ENCODE peak calls at places on chromosomes 5 and 9, in six cellular contexts. One of them, this sample, is unnamed.

GRCh38 chr9:109346904-109347303 is 26.0 kb upstream of the EPB41L4B start:
- DNase-seq in endothelial cell: no peak
- DNase-seq in fibroblast of lung: no peak
- DNase-seq in lower leg skin: no peak
- DNase-seq in choroid plexus epithelial cell: no peak
- DNase-seq in AG04450: no peak
- DNase-seq in this sample: no peak

GRCh38 chr5:178376906-178377582 is 144.4 kb upstream of the PHYKPL start:
- DNase-seq in endothelial cell: no peak
- DNase-seq in fibroblast of lung: no peak
- DNase-seq in lower leg skin: no peak
- DNase-seq in choroid plexus epithelial cell: no peak
- DNase-seq in AG04450: no peak
- DNase-seq in this sample: no peak

GRCh38 chr9:109192732-109193361 is 25.8 kb upstream of the FRRS1L start:
- DNase-seq in endothelial cell: peak
- DNase-seq in fibroblast of lung: peak
- DNase-seq in lower leg skin: peak
- DNase-seq in choroid plexus epithelial cell: peak
- DNase-seq in AG04450: no peak
- DNase-seq in this sample: peak

GRCh38 chr9:115202960-115203751 is 85.2 kb upstream of the TNC start:
- DNase-seq in endothelial cell: no peak
- DNase-seq in fibroblast of lung: peak
- DNase-seq in lower leg skin: no peak
- DNase-seq in choroid plexus epithelial cell: peak
- DNase-seq in AG04450: peak
- DNase-seq in this sample: no peak

GRCh38 chr9:70108181-70108580 is 64.5 kb downstream of the MAMDC2 start:
- DNase-seq in endothelial cell: no peak
- DNase-seq in fibroblast of lung: no peak
- DNase-seq in lower leg skin: no peak
- DNase-seq in choroid plexus epithelial cell: peak
- DNase-seq in AG04450: no peak
- DNase-seq in this sample: no peak

GRCh38 chr9:89941875-89942274 is 337.1 kb downstream of the GADD45G start:
- DNase-seq in endothelial cell: no peak
- DNase-seq in fibroblast of lung: peak
- DNase-seq in lower leg skin: peak
- DNase-seq in choroid plexus epithelial cell: peak
- DNase-seq in AG04450: peak
- DNase-seq in this sample: peak

GRCh38 chr5:133607451-133607850 is 4.9 kb downstream of the FSTL4 start:
- DNase-seq in endothelial cell: no peak
- DNase-seq in fibroblast of lung: no peak
- DNase-seq in lower leg skin: no peak
- DNase-seq in choroid plexus epithelial cell: no peak
- DNase-seq in AG04450: no peak
- DNase-seq in this sample: no peak

GRCh38 chr9:134175808-134176598 is 11.6 kb upstream of the RNU6ATAC start:
- DNase-seq in endothelial cell: no peak
- DNase-seq in fibroblast of lung: no peak
- DNase-seq in lower leg skin: no peak
- DNase-seq in choroid plexus epithelial cell: no peak
- DNase-seq in AG04450: no peak
- DNase-seq in this sample: no peak

GRCh38 chr9:129626079-129626943 is at the start of gene NTMT1:
- DNase-seq in endothelial cell: peak
- DNase-seq in fibroblast of lung: peak
- DNase-seq in lower leg skin: peak
- DNase-seq in choroid plexus epithelial cell: peak
- DNase-seq in AG04450: no peak
- DNase-seq in this sample: peak

GRCh38 chr5:172768573-172769323 is 2.2 kb downstream of the DUSP1 start:
- DNase-seq in endothelial cell: no peak
- DNase-seq in fibroblast of lung: peak
- DNase-seq in lower leg skin: peak
- DNase-seq in choroid plexus epithelial cell: peak
- DNase-seq in AG04450: no peak
- DNase-seq in this sample: peak

GRCh38 chr5:157821822-157822622 is 36.9 kb downstream of the CLINT1 start:
- DNase-seq in endothelial cell: no peak
- DNase-seq in fibroblast of lung: peak
- DNase-seq in lower leg skin: no peak
- DNase-seq in choroid plexus epithelial cell: peak
- DNase-seq in AG04450: peak
- DNase-seq in this sample: peak

GRCh38 chr9:115034801-115035200 is 83.2 kb downstream of the TNC start:
- DNase-seq in endothelial cell: no peak
- DNase-seq in fibroblast of lung: peak
- DNase-seq in lower leg skin: no peak
- DNase-seq in choroid plexus epithelial cell: peak
- DNase-seq in AG04450: peak
- DNase-seq in this sample: peak

GRCh38 chr5:92401492-92401891 is 1018.4 kb upstream of the ARRDC3 start:
- DNase-seq in endothelial cell: peak
- DNase-seq in fibroblast of lung: peak
- DNase-seq in lower leg skin: no peak
- DNase-seq in choroid plexus epithelial cell: peak
- DNase-seq in AG04450: no peak
- DNase-seq in this sample: no peak

GRCh38 chr9:136679431-136679941 is 7.8 kb downstream of the AGPAT2 start:
- DNase-seq in endothelial cell: no peak
- DNase-seq in fibroblast of lung: peak
- DNase-seq in lower leg skin: no peak
- DNase-seq in choroid plexus epithelial cell: peak
- DNase-seq in AG04450: no peak
- DNase-seq in this sample: no peak

GRCh38 chr9:89597711-89598707 is 6.8 kb upstream of the GADD45G start:
- DNase-seq in endothelial cell: peak
- DNase-seq in fibroblast of lung: peak
- DNase-seq in lower leg skin: peak
- DNase-seq in choroid plexus epithelial cell: peak
- DNase-seq in AG04450: peak
- DNase-seq in this sample: peak

GRCh38 chr5:35149041-35149440 is 81.2 kb downstream of the PRLR start:
- DNase-seq in endothelial cell: no peak
- DNase-seq in fibroblast of lung: no peak
- DNase-seq in lower leg skin: no peak
- DNase-seq in choroid plexus epithelial cell: no peak
- DNase-seq in AG04450: no peak
- DNase-seq in this sample: no peak

GRCh38 chr9:20854444-20854843 is 170.4 kb downstream of the FOCAD start:
- DNase-seq in endothelial cell: no peak
- DNase-seq in fibroblast of lung: peak
- DNase-seq in lower leg skin: no peak
- DNase-seq in choroid plexus epithelial cell: peak
- DNase-seq in AG04450: peak
- DNase-seq in this sample: no peak

GRCh38 chr9:117815315-117815714 is 111.1 kb downstream of the TLR4 start:
- DNase-seq in endothelial cell: no peak
- DNase-seq in fibroblast of lung: no peak
- DNase-seq in lower leg skin: no peak
- DNase-seq in choroid plexus epithelial cell: no peak
- DNase-seq in AG04450: no peak
- DNase-seq in this sample: no peak

GRCh38 chr5:106269252-106269843 is 1401.4 kb downstream of the EFNA5 start:
- DNase-seq in endothelial cell: no peak
- DNase-seq in fibroblast of lung: peak
- DNase-seq in lower leg skin: no peak
- DNase-seq in choroid plexus epithelial cell: peak
- DNase-seq in AG04450: no peak
- DNase-seq in this sample: peak
- TF ChIP-seq CTCF in endothelial cell: peak
- TF ChIP-seq CTCF in fibroblast of lung: peak
- TF ChIP-seq CTCF in lower leg skin: no peak
- TF ChIP-seq CTCF in choroid plexus epithelial cell: peak
- TF ChIP-seq CTCF in AG04450: peak
- TF ChIP-seq CTCF in this sample: peak

DNA sequence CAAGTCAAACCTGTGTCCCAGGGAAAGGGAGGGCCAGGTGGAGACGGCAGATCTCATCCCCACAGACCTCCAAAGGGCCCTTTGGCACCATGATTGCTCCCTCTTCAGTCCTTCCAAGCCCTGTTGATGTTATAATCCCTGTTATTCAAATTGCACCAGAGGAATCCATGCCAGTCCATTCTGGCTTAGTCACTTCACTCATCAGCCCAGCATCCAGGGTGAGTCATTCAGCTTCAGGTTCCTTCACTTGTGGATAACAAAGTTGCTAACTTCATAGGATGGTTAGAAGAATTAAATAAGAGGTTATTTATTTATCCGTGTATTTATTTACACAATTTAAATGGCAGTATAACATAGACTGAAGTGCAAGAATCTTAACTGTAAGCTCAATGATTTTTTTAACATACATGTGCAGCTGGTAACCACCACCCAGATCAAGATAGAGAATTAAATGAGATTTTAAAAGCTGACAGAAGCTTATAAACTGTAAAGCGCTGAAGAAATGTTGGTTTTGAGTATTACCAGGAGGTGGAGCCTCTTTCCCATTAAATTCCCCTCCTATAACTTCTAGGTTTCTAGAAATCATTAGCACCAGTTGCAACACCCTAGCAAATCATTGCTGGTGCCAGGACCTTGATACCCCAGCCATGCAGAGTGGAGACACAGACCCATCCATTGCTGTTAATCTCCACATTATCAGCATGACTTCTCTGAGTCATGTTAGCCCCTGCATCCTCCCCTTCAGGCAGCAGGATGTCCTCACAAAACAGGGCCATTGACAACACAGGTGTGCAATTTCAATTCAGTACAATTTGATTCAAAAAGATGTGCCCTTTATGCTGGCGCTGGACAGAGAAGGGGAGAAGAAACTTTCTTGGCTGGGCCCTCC is 77.4 kb downstream of the SEC61B start:
- DNase-seq in endothelial cell: no peak
- DNase-seq in fibroblast of lung: peak
- DNase-seq in lower leg skin: no peak
- DNase-seq in choroid plexus epithelial cell: peak
- DNase-seq in AG04450: peak
- DNase-seq in this sample: peak
- TF ChIP-seq CTCF in endothelial cell: no peak
- TF ChIP-seq CTCF in fibroblast of lung: peak
- TF ChIP-seq CTCF in lower leg skin: no peak
- TF ChIP-seq CTCF in choroid plexus epithelial cell: peak
- TF ChIP-seq CTCF in AG04450: no peak
- TF ChIP-seq CTCF in this sample: peak

GRCh38 chr5:170275376-170275994 is 22.1 kb downstream of the LCP2 start:
- DNase-seq in endothelial cell: no peak
- DNase-seq in fibroblast of lung: no peak
- DNase-seq in lower leg skin: no peak
- DNase-seq in choroid plexus epithelial cell: no peak
- DNase-seq in AG04450: no peak
- DNase-seq in this sample: no peak

GRCh38 chr5:170277953-170278352 is 19.6 kb downstream of the LCP2 start:
- DNase-seq in endothelial cell: no peak
- DNase-seq in fibroblast of lung: no peak
- DNase-seq in lower leg skin: no peak
- DNase-seq in choroid plexus epithelial cell: no peak
- DNase-seq in AG04450: no peak
- DNase-seq in this sample: no peak

GRCh38 chr5:170270670-170271069 is 26.9 kb downstream of the LCP2 start:
- DNase-seq in endothelial cell: no peak
- DNase-seq in fibroblast of lung: no peak
- DNase-seq in lower leg skin: no peak
- DNase-seq in choroid plexus epithelial cell: no peak
- DNase-seq in AG04450: no peak
- DNase-seq in this sample: no peak

GRCh38 chr5:170269579-170269978 is 28.0 kb downstream of the LCP2 start:
- DNase-seq in endothelial cell: no peak
- DNase-seq in fibroblast of lung: no peak
- DNase-seq in lower leg skin: no peak
- DNase-seq in choroid plexus epithelial cell: no peak
- DNase-seq in AG04450: no peak
- DNase-seq in this sample: peak

DNA sequence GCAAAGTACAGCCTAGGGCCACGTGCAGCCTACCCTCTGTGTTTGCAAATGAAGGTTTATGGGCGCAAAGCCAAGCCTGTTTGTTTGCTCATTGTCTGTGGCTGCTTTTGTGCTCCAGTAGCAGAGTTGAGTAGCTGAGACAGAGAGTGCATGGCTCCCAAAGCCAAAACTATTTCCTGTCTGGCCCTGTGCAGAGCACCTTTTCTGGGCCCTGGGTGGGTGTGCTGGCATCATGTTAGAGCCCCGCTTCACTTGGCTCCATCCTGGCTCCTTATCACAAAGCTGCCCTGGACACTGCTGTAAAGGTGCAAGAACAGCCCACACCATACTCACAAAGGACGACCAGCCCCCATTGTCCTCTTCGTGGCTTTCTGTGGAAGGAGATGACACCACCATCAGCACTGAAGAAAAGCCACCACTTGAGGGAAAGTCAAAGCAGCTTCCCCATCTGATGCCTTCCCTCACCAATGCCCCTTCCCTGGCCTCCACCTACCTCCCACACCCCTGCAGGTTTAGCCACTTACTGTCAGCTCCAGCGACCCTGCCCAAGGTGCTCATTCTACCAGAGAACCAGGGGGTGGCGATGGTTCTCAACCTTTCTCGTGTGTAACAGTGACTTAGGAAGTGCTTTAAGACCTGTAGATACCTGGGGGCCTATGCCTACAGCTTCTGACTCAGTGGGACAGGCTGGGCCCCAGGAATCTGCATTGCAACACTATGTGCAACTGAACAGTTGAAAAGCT is 23.4 kb downstream of the LCP2 start:
- DNase-seq in endothelial cell: peak
- DNase-seq in fibroblast of lung: no peak
- DNase-seq in lower leg skin: no peak
- DNase-seq in choroid plexus epithelial cell: peak
- DNase-seq in AG04450: no peak
- DNase-seq in this sample: peak
- TF ChIP-seq CTCF in endothelial cell: no peak
- TF ChIP-seq CTCF in fibroblast of lung: no peak
- TF ChIP-seq CTCF in lower leg skin: no peak
- TF ChIP-seq CTCF in choroid plexus epithelial cell: peak
- TF ChIP-seq CTCF in AG04450: no peak
- TF ChIP-seq CTCF in this sample: peak

GRCh38 chr5:138276402-138277054 is 2.1 kb upstream of the GFRA3 start:
- DNase-seq in endothelial cell: no peak
- DNase-seq in fibroblast of lung: no peak
- DNase-seq in lower leg skin: no peak
- DNase-seq in choroid plexus epithelial cell: no peak
- DNase-seq in AG04450: no peak
- DNase-seq in this sample: peak
- TF ChIP-seq CTCF in endothelial cell: no peak
- TF ChIP-seq CTCF in fibroblast of lung: no peak
- TF ChIP-seq CTCF in lower leg skin: no peak
- TF ChIP-seq CTCF in choroid plexus epithelial cell: no peak
- TF ChIP-seq CTCF in AG04450: no peak
- TF ChIP-seq CTCF in this sample: no peak

DNA sequence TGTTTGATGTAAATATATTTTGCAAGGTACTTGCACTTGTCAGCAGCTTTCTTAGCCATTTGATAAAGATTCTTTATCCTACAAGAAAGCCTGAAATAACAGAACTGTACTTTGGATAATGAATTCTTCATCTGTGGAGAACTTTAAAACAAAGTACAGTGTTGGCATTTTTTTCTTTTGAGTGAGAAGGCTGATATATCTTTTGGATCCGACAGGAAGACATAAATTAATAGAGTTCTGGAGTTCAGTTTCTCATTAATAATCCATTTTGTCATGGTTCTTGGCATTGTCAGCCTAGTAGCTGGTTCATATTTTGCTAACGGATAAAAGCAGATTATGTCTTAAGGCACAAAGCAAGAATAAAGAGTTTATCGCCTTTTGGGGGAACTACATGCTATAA is 17.0 kb downstream of the PBX3 start:
- DNase-seq in endothelial cell: no peak
- DNase-seq in fibroblast of lung: no peak
- DNase-seq in lower leg skin: no peak
- DNase-seq in choroid plexus epithelial cell: no peak
- DNase-seq in AG04450: no peak
- DNase-seq in this sample: no peak
- TF ChIP-seq CTCF in endothelial cell: no peak
- TF ChIP-seq CTCF in fibroblast of lung: no peak
- TF ChIP-seq CTCF in lower leg skin: no peak
- TF ChIP-seq CTCF in choroid plexus epithelial cell: no peak
- TF ChIP-seq CTCF in AG04450: no peak
- TF ChIP-seq CTCF in this sample: no peak

This sample was measured in MCF 10A.